ENCODE peak calls at places on chromosomes 4 and X, in ten cellular contexts. P, B, X, W, Y, G, D, F, J and I are unnamed samples.

GRCh38 chr4:5066101-5066500 is 14.8 kb downstream of the STK32B start:
- DNase-seq in P (no peak), B (no peak), X (no peak), W (no peak), Y (no peak), G (no peak), D (no peak), F (no peak), J (no peak), I (no peak)

GRCh38 chr4:98828801-98829200 is 100.1 kb downstream of the EIF4E start:
- DNase-seq in P (peak; percentile 4), B (no peak), X (no peak), W (peak; percentile 45), Y (no peak), G (no peak), D (no peak), F (no peak), J (peak; percentile 23), I (no peak)

GRCh38 chrX:9352683-9353430 is 112.0 kb upstream of the TBL1X start:
- DNase-seq in P (no peak), B (peak; percentile 49), X (peak; percentile 80), W (no peak), Y (peak; percentile 69), G (no peak), D (peak; percentile 59), F (no peak), J (peak; percentile 5), I (no peak)

GRCh38 chr4:119310826-119311225 is 11.1 kb downstream of the FABP2 start:
- DNase-seq in P (no peak), B (no peak), X (peak; percentile 12), W (no peak), Y (no peak), G (no peak), D (no peak), F (no peak), J (no peak), I (no peak)

GRCh38 chr4:71259911-71260331 is 78.9 kb upstream of the SLC4A4 start:
- DNase-seq in P (no peak), B (no peak), X (no peak), W (no peak), Y (peak; percentile 27), G (no peak), D (peak; percentile 47), F (no peak), J (no peak), I (no peak)

GRCh38 chr4:105715692-105716278 is 7.2 kb downstream of the GSTCD start:
- DNase-seq in P (no peak), B (no peak), X (peak; percentile 68), W (peak; percentile 6), Y (peak; percentile 17), G (no peak), D (no peak), F (no peak), J (peak; percentile 22), I (no peak)

GRCh38 chrX:71542411-71542810 is 9.5 kb downstream of the OGT start:
- DNase-seq in P (no peak), B (no peak), X (peak; percentile 89), W (no peak), Y (peak; percentile 51), G (no peak), D (no peak), F (no peak), J (no peak), I (no peak)

GRCh38 chr4:64417974-64418373 is 8.7 kb upstream of the TECRL start:
- DNase-seq in P (no peak), B (no peak), X (no peak), W (peak; percentile 18), Y (peak; percentile 4), G (no peak), D (no peak), F (no peak), J (no peak), I (no peak)

GRCh38 chrX:5388087-5388486 is 840.6 kb downstream of the NLGN4X start:
- DNase-seq in P (no peak), B (no peak), X (no peak), W (no peak), Y (no peak), G (no peak), D (no peak), F (no peak), J (no peak), I (no peak)

GRCh38 chr4:7637971-7638370 is 203.2 kb upstream of the PSAPL1 start:
- DNase-seq in P (no peak), B (no peak), X (no peak), W (no peak), Y (no peak), G (no peak), D (no peak), F (no peak), J (no peak), I (no peak)

GRCh38 chrX:18146954-18147353 is 73.7 kb downstream of the BEND2 start:
- DNase-seq in P (no peak), B (no peak), X (peak; percentile 17), W (peak; percentile 67), Y (peak; percentile 2), G (no peak), D (no peak), F (no peak), J (peak; percentile 18), I (no peak)

GRCh38 chrX:15496809-15497208 is 3.7 kb upstream of the PIR start:
- DNase-seq in P (no peak), B (no peak), X (no peak), W (no peak), Y (no peak), G (no peak), D (no peak), F (no peak), J (no peak), I (no peak)

GRCh38 chr4:13703096-13703495 is 75.6 kb upstream of the BOD1L1 start:
- DNase-seq in P (no peak), B (no peak), X (no peak), W (no peak), Y (no peak), G (no peak), D (no peak), F (no peak), J (no peak), I (no peak)

GRCh38 chr4:13704020-13704419 is 76.5 kb upstream of the BOD1L1 start:
- DNase-seq in P (no peak), B (no peak), X (no peak), W (no peak), Y (no peak), G (no peak), D (no peak), F (no peak), J (no peak), I (no peak)

GRCh38 chr4:13701937-13702446 is 74.5 kb upstream of the BOD1L1 start:
- DNase-seq in P (no peak), B (no peak), X (peak; percentile 80), W (no peak), Y (peak; percentile 45), G (no peak), D (no peak), F (no peak), J (peak; percentile 89), I (no peak)

GRCh38 chr4:13698296-13698695 is 70.8 kb upstream of the BOD1L1 start:
- DNase-seq in P (no peak), B (no peak), X (no peak), W (no peak), Y (no peak), G (no peak), D (no peak), F (no peak), J (no peak), I (no peak)

DNA sequence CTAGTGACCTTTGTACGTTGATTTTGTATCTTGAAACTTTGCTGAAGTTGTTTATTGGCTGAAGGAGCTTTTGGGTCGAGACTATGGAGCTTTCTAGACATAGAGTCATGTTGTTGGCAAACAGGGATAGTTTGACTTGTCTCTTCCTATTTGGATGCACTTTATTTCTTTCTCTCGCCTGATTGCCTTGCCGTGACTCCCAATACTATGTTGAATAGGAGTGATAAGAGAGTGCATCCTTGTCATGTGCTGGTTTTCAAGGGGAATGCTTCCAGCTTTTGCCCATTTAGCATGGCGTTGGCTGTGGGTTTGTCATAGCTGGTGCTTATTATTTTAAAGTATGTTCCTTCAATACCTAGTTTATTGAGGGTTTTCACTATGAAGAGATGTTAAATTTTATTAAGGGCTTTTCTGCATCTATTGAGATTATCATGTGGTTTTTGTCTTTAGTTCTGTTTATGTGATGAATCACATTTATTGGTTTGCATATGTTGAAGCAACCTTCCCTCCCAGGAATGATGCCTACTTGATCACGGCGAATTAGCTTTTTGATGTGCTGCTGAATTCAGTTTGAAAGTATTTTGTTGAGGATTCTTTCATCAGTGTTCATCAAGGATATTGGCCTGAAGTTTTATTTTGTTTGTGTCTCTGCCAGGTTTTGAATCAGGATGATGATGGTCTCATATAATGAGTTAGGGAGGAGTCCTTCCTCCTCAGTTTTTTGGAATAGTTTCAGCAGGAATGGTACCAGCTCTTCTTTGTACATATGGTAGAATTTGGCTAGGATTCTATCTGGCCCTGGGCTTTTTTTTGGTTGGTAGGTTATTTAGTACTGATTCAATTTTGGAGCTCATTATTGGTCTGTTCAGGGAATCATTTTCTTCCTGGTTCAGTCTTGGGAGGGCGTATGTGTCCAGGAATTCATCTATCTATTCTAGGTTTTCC is 72.9 kb upstream of the BOD1L1 start:
- DNase-seq in P (no peak), B (no peak), X (peak; percentile 86), W (no peak), Y (peak; percentile 87), G (no peak), D (no peak), F (no peak), J (peak; percentile 33), I (no peak)
- H3K4me1 ChIP-seq in P (no peaks in the 10 kb centered on the region), B (no peaks in the 10 kb centered on the region), X (peaks cover 7% of the 10 kb centered on the region), W (no peaks in the 10 kb centered on the region), Y (peaks cover 11% of the 10 kb centered on the region), G (no peaks in the 10 kb centered on the region), D (no peaks in the 10 kb centered on the region), F (no peaks in the 10 kb centered on the region), J (peaks cover 40% of the 10 kb centered on the region), I (no peaks in the 10 kb centered on the region)

GRCh38 chr4:147933316-147933715 is 201.4 kb downstream of the ARHGAP10 start:
- DNase-seq in P (no peak), B (no peak), X (peak; percentile 47), W (peak; percentile 18), Y (no peak), G (no peak), D (no peak), F (no peak), J (no peak), I (no peak)
- TF ChIP-seq CTCF in P (no peak), B (no peak), X (peak; percentile 11), W (peak; percentile 25), Y (no peak), G (peak; percentile 29), D (no peak), F (no peak), J (no peak), I (no peak)

GRCh38 chr4:168835880-168836454 is 174.1 kb downstream of the CBR4 start:
- DNase-seq in P (no peak), B (no peak), X (no peak), W (no peak), Y (no peak), G (no peak), D (no peak), F (no peak), J (no peak), I (no peak)
- H3K4me1 ChIP-seq in P (no peaks in the 10 kb centered on the region), B (peaks cover 85% of the 10 kb centered on the region), X (peaks cover 4% of the 10 kb centered on the region), W (peaks cover 27% of the 10 kb centered on the region), Y (peaks cover 41% of the 10 kb centered on the region), G (peaks cover 57% of the 10 kb centered on the region), D (peaks cover 26% of the 10 kb centered on the region), F (peaks cover 24% of the 10 kb centered on the region), J (peaks cover 78% of the 10 kb centered on the region), I (peaks cover 17% of the 10 kb centered on the region)

DNA sequence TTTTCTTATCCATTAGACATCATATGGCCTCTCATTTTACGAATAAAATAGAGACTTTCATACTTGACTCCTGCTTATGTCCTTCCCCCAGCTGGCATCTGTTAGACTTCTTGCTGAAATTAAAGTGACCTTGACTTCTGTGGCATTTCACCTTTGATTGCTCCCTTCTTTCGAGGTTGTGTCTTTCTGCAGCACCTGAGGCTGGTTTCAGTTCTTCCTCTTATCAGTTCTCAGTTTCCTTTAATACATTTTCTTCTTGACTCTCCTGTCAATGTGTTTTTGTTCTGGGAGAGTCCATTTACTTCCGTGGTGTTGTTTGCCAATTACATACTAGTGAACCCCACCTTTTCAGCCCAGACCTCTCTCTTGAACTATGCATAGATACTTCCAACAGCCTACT is 81.6 kb downstream of the RBPJ start:
- DNase-seq in P (no peak), B (no peak), X (no peak), W (no peak), Y (no peak), G (no peak), D (no peak), F (no peak), J (no peak), I (no peak)
- TF ChIP-seq CTCF in P (no peak), B (no peak), X (no peak), W (no peak), Y (no peak), G (no peak), D (no peak), F (no peak), J (no peak), I (no peak)